ENCODE peak calls at places on chromosomes 6 and 20, in four cellular contexts. D is aorta, G is mesenchymal stem cell, U is mucosa of descending colon. R is an unnamed sample.

GRCh38 chr20:36116813-36117441 is 37.6 kb upstream of the EPB41L1 start:
- DNase-seq in D (no peak), G (peak), U (no peak), R (no peak)

GRCh38 chr6:105212587-105212986 is 32.8 kb upstream of the POPDC3 start:
- DNase-seq in D (no peak), G (no peak), U (no peak), R (no peak)

GRCh38 chr6:98808522-98809210 is 25.7 kb upstream of the POU3F2 start:
- DNase-seq in D (no peak), G (no peak), U (no peak), R (no peak)

GRCh38 chr6:27494987-27495385 is 22.1 kb upstream of the ZNF184 start:
- DNase-seq in D (no peak), G (no peak), U (no peak), R (no peak)

GRCh38 chr6:68313911-68314310 is 321.2 kb upstream of the ADGRB3 start:
- DNase-seq in D (no peak), G (peak), U (no peak), R (no peak)

GRCh38 chr6:97437087-97437486 is 154.1 kb upstream of the MMS22L start:
- DNase-seq in D (no peak), G (peak), U (no peak), R (peak)

GRCh38 chr6:181049-181654 is 111.1 kb upstream of the DUSP22 start:
- DNase-seq in D (no peak), G (no peak), U (no peak), R (no peak)

GRCh38 chr6:149028767-149029405 is 282.1 kb downstream of the UST start:
- DNase-seq in D (no peak), G (peak), U (peak), R (peak)

GRCh38 chr6:21163110-21163837 is 430.3 kb upstream of the SOX4 start:
- DNase-seq in D (no peak), G (peak), U (no peak), R (no peak)

GRCh38 chr6:166586424-166587156 is at the start of gene RAMACL:
- DNase-seq in D (no peak), G (no peak), U (peak), R (no peak)

GRCh38 chr6:136403166-136403980 is 113.7 kb upstream of the BCLAF1 start:
- DNase-seq in D (no peak), G (peak), U (no peak), R (peak)

GRCh38 chr20:47334022-47334551 is 22.4 kb downstream of the ZMYND8 start:
- DNase-seq in D (no peak), G (peak), U (peak), R (peak)

GRCh38 chr20:44914924-44915323 is 5.1 kb downstream of the PABPC1L start:
- DNase-seq in D (no peak), G (no peak), U (no peak), R (no peak)

GRCh38 chr20:31719644-31720485 is 2.8 kb downstream of the BCL2L1 start:
- DNase-seq in D (no peak), G (no peak), U (no peak), R (no peak)

GRCh38 chr20:1624811-1625690 is 5.2 kb upstream of the SIRPB1 start:
- DNase-seq in D (no peak), G (no peak), U (no peak), R (peak)

GRCh38 chr6:158853072-158853871 is 34.1 kb upstream of the EZR start:
- DNase-seq in D (no peak), G (peak), U (peak), R (peak)

GRCh38 chr20:36792422-36792821 is 18.9 kb upstream of the DSN1 start:
- DNase-seq in D (peak), G (peak), U (peak), R (peak)

GRCh38 chr6:1297746-1298145 is 14.2 kb upstream of the FOXQ1 start:
- DNase-seq in D (no peak), G (peak), U (no peak), R (no peak)

GRCh38 chr20:59977086-59977485 is 18.9 kb downstream of the CDH26 start:
- DNase-seq in D (no peak), G (no peak), U (no peak), R (no peak)

GRCh38 chr6:5078121-5078695 is 6.9 kb upstream of the PPP1R3G start:
- DNase-seq in D (no peak), G (no peak), U (no peak), R (peak)

GRCh38 chr20:15739056-15739455 is 834.2 kb downstream of the KIF16B start:
- DNase-seq in D (no peak), G (peak), U (no peak), R (no peak)

GRCh38 chr20:41308726-41309413 is 8.7 kb downstream of the ZHX3 start:
- DNase-seq in D (no peak), G (no peak), U (no peak), R (no peak)

GRCh38 chr20:41307021-41307420 is 10.5 kb downstream of the ZHX3 start:
- DNase-seq in D (no peak), G (no peak), U (no peak), R (no peak)

GRCh38 chr20:41306061-41306727 is 11.3 kb downstream of the ZHX3 start:
- DNase-seq in D (no peak), G (no peak), U (no peak), R (no peak)

GRCh38 chr20:41309817-41310216 is 7.7 kb downstream of the ZHX3 start:
- DNase-seq in D (no peak), G (peak), U (no peak), R (no peak)

DNA sequence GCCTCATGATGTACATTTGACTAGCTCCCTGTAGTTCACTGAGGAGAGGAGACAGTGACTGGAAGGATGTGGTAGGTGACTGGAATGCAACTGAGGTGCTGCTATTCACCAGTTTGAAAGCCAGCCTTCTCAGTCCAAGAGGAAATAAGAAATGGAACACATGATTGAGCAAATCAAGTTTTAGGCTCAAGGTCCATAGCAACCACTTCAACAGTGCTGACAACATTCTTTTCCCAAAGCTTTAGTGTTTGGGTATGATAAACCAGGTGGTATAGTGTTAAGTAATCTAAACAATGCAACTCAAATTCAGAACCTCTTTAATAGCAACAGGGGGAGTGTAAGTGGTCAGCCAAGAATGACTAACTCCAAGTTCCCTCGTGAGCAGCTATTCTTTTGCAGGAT is 9.2 kb downstream of the ZHX3 start:
- DNase-seq in D (no peak), G (peak), U (no peak), R (peak)
- H3K4me3 ChIP-seq in D (no peak), G (peak), U (no peak), R (no peak)

GRCh38 chr6:122124908-122125307 is 274.5 kb upstream of the HSF2 start:
- DNase-seq in D (no peak), G (no peak), U (no peak), R (no peak)

GRCh38 chr6:122130026-122130348 is 269.5 kb upstream of the HSF2 start:
- DNase-seq in D (no peak), G (no peak), U (no peak), R (no peak)

GRCh38 chr6:122128445-122128844 is 271.0 kb upstream of the HSF2 start:
- DNase-seq in D (no peak), G (no peak), U (no peak), R (no peak)

GRCh38 chr6:122126894-122127293 is 272.6 kb upstream of the HSF2 start:
- DNase-seq in D (no peak), G (no peak), U (no peak), R (no peak)

GRCh38 chr6:122129313-122130025 is 270.0 kb upstream of the HSF2 start:
- DNase-seq in D (no peak), G (no peak), U (no peak), R (no peak)
- H3K4me3 ChIP-seq in D (no peak), G (no peak), U (no peak), R (no peak)

GRCh38 chr6:16736856-16737255 is 24.4 kb downstream of the ATXN1 start:
- DNase-seq in D (no peak), G (no peak), U (no peak), R (peak)
- H3K4me3 ChIP-seq in D (peak), G (no peak), U (no peak), R (no peak)

GRCh38 chr6:39221746-39222641 is 7.3 kb downstream of the KCNK5 start:
- DNase-seq in D (no peak), G (no peak), U (no peak), R (no peak)
- H3K4me3 ChIP-seq in D (no peak), G (no peak), U (no peak), R (no peak)

GRCh38 chr20:49612127-49612738 is 44.3 kb upstream of the PTGIS start:
- DNase-seq in D (no peak), G (no peak), U (peak), R (no peak)

GRCh38 chr20:49614338-49615050 is 46.6 kb upstream of the PTGIS start:
- DNase-seq in D (peak), G (no peak), U (no peak), R (no peak)

GRCh38 chr20:49608752-49609670 is 41.1 kb upstream of the PTGIS start:
- DNase-seq in D (peak), G (peak), U (peak), R (peak)

GRCh38 chr20:49607568-49607967 is 39.6 kb upstream of the PTGIS start:
- DNase-seq in D (no peak), G (no peak), U (no peak), R (no peak)

GRCh38 chr20:49610701-49611538 is 43.0 kb upstream of the PTGIS start:
- DNase-seq in D (peak), G (peak), U (peak), R (peak)
- H3K4me3 ChIP-seq in D (no peak), G (peak), U (no peak), R (no peak)

R was measured in endothelial cell of umbilical vein.